ENCODE peak calls at places on chromosomes 12 and 14, in nine cellular contexts. W is stimulated activated naive CD8-positive, alpha-beta T cell treated with anti-CD3 and anti-CD28 coated beads, Interleukin-15, Interleukin-2, amounts not matched to agents 100 U/mL and 50 U/mL, for 24 hours; A is activated T-cell treated with anti-CD3 and anti-CD28 coated beads for 1 hour; Y is substantia nigra; H is adrenal gland; G is NCI-H345; N is activated CD4-positive, alpha-beta T cell treated with anti-CD3 and anti-CD28 coated beads for 36 hours; B is GOT3; C is AG09309. E is an unnamed sample.

GRCh38 chr12:79674629-79675028 is 16.1 kb downstream of the PAWR start:
- DNase-seq in Y (no peak), W (no peak), B (no peak), A (no peak), N (no peak), G (no peak), C (no peak), H (no peak), E (no peak)

GRCh38 chr14:23929131-23929530 is 24.4 kb upstream of the DHRS4 start:
- DNase-seq in B (no peak), H (no peak), A (no peak), G (no peak), W (no peak), N (no peak), Y (no peak), C (no peak), E (no peak)

GRCh38 chr12:12365931-12366431 is 9.1 kb downstream of the BORCS5 start:
- DNase-seq in C (no peak), A (no peak), H (no peak), Y (no peak), B (no peak), G (no peak), W (no peak), N (no peak), E (no peak)

GRCh38 chr12:117986705-117987469 is 18.1 kb upstream of the KSR2 start:
- DNase-seq in C (peak), B (no peak), G (no peak), N (no peak), H (no peak), A (no peak), W (no peak), Y (no peak), E (no peak)

GRCh38 chr14:69132513-69133181 is 20.3 kb downstream of the DCAF5 start:
- DNase-seq in C (no peak), A (no peak), W (no peak), N (no peak), G (no peak), Y (no peak), H (no peak), B (no peak), E (no peak)

GRCh38 chr14:93994919-93995682 is 2.0 kb upstream of the CCDC197 start:
- DNase-seq in W (peak), Y (no peak), G (no peak), A (no peak), B (peak), H (peak), N (peak), C (peak), E (peak)

GRCh38 chr12:64124511-64125197 is 97.4 kb downstream of the KICS2 start:
- DNase-seq in G (no peak), Y (no peak), B (no peak), A (no peak), H (no peak), N (no peak), W (no peak), C (no peak), E (no peak)

GRCh38 chr12:75816892-75817291 is 214.7 kb downstream of the PHLDA1 start:
- DNase-seq in W (no peak), N (no peak), A (no peak), H (no peak), C (no peak), G (no peak), Y (no peak), B (no peak), E (no peak)

GRCh38 chr12:53410951-53411350 is 12.7 kb upstream of the AMHR2 start:
- DNase-seq in Y (no peak), N (no peak), A (no peak), C (no peak), H (no peak), W (no peak), G (no peak), B (no peak), E (no peak)

GRCh38 chr12:80627773-80628172 is 79.7 kb upstream of the MYF6 start:
- DNase-seq in A (no peak), B (no peak), C (peak), W (no peak), H (no peak), Y (no peak), N (no peak), G (no peak), E (no peak)

GRCh38 chr12:108630481-108631207 is 3.0 kb downstream of the SELPLG start:
- DNase-seq in W (peak), H (peak), G (no peak), Y (no peak), B (no peak), N (peak), A (no peak), C (peak), E (no peak)

GRCh38 chr14:92728781-92729364 is 19.6 kb downstream of the LGMN start:
- DNase-seq in B (no peak), W (peak), N (peak), C (no peak), Y (no peak), H (peak), A (no peak), G (peak), E (peak)